ENCODE peak calls at places on chromosomes 6 and 20, in eight cellular contexts. D, Y, N, O, K, I, A and Z are unnamed samples.

GRCh38 chr6:71420693-71421328 is 132.2 kb downstream of the OGFRL1 start:
- DNase-seq in D (peak; percentile 96), O (peak; percentile 93), N (no peak), I (peak; percentile 13), K (peak; percentile 21), A (no peak), Y (no peak), Z (peak; percentile 77)

GRCh38 chr6:39625209-39625608 is 100.0 kb downstream of the KIF6 start:
- DNase-seq in N (no peak), A (no peak), O (no peak), I (no peak), Y (no peak), D (no peak), K (no peak), Z (no peak)

GRCh38 chr20:32971703-32972161 is 32.5 kb downstream of the SUN5 start:
- DNase-seq in N (no peak), Y (no peak), K (peak; percentile 54), A (no peak), D (no peak), I (no peak), O (peak; percentile 51), Z (no peak)

GRCh38 chr6:72746276-72746675 is 124.4 kb downstream of the KCNQ5 start:
- DNase-seq in N (no peak), A (no peak), K (no peak), O (no peak), Y (no peak), D (no peak), I (no peak), Z (no peak)

GRCh38 chr6:3052481-3053230 is 15.6 kb upstream of the RIPK1 start:
- DNase-seq in A (no peak), D (no peak), Y (no peak), I (no peak), K (no peak), N (no peak), O (no peak), Z (no peak)

GRCh38 chr6:157887892-157888291 is 64.8 kb downstream of the SNX9 start:
- DNase-seq in D (no peak), A (no peak), I (no peak), O (no peak), K (no peak), N (no peak), Y (no peak), Z (no peak)

GRCh38 chr20:50224553-50225255 is 34.1 kb downstream of the CEBPB start:
- DNase-seq in O (peak; percentile 48), A (no peak), I (no peak), K (no peak), D (peak; percentile 91), Y (no peak), N (no peak), Z (peak; percentile 89)

GRCh38 chr20:37803476-37804307 is 99.2 kb upstream of the VSTM2L start:
- DNase-seq in I (no peak), O (no peak), A (peak; percentile 24), N (no peak), K (no peak), D (no peak), Y (no peak), Z (no peak)

GRCh38 chr6:46954819-46955520 is 33.2 kb upstream of the ADGRF5 start:
- DNase-seq in O (no peak), Y (no peak), A (no peak), D (no peak), K (no peak), I (no peak), N (no peak), Z (no peak)

GRCh38 chr20:25286917-25287316 is 39.0 kb downstream of the PYGB start:
- DNase-seq in K (no peak), O (no peak), D (no peak), Y (no peak), I (no peak), N (no peak), A (no peak), Z (no peak)

GRCh38 chr6:111925296-111925695 is 52.0 kb upstream of the FYN start:
- DNase-seq in D (peak; percentile 74), A (no peak), K (peak; percentile 24), N (no peak), O (no peak), Y (no peak), I (no peak), Z (peak; percentile 60)

GRCh38 chr20:24535956-24536730 is 66.7 kb downstream of the SYNDIG1 start:
- DNase-seq in N (no peak), D (peak; percentile 27), I (no peak), A (no peak), O (no peak), Y (no peak), K (no peak), Z (no peak)

GRCh38 chr6:19838442-19839236 is 1.5 kb downstream of the ID4 start:
- DNase-seq in N (no peak), Y (no peak), K (no peak), A (no peak), I (no peak), D (no peak), O (peak; percentile 58), Z (no peak)

GRCh38 chr6:20680697-20681165 is 146.5 kb downstream of the CDKAL1 start:
- DNase-seq in K (no peak), D (no peak), N (no peak), I (no peak), O (peak; percentile 98), Y (no peak), A (no peak), Z (no peak)

GRCh38 chr6:139858444-139858843 is 484.0 kb upstream of the CITED2 start:
- DNase-seq in I (no peak), D (no peak), A (no peak), N (no peak), K (no peak), Y (no peak), O (no peak), Z (no peak)

GRCh38 chr6:138455746-138456392 is 43.4 kb downstream of the NHSL1 start:
- DNase-seq in O (peak; percentile 31), Y (no peak), K (peak; percentile 51), N (no peak), A (no peak), D (peak; percentile 18), I (no peak), Z (no peak)

GRCh38 chr6:147205690-147206600 is 1.7 kb downstream of the STXBP5 start:
- DNase-seq in K (no peak), O (peak; percentile 59), Y (no peak), N (no peak), I (no peak), D (no peak), A (no peak), Z (no peak)

GRCh38 chr6:47157063-47157462 is 114.9 kb upstream of the ADGRF1 start:
- DNase-seq in N (no peak), D (no peak), K (no peak), O (no peak), I (no peak), Y (no peak), A (no peak), Z (no peak)

GRCh38 chr6:152386131-152386530 is 251.0 kb downstream of the SYNE1 start:
- DNase-seq in I (no peak), D (no peak), N (no peak), Y (no peak), O (no peak), K (no peak), A (no peak), Z (no peak)

GRCh38 chr6:35318200-35318844 is 20.7 kb downstream of the DEF6 start:
- DNase-seq in Y (no peak), N (no peak), O (peak; percentile 81), D (peak; percentile 44), I (no peak), K (no peak), A (no peak), Z (no peak)

GRCh38 chr6:33073431-33073871 is at the start of gene HLA-DPA1:
- DNase-seq in A (peak; percentile 77), O (peak; percentile 81), N (no peak), K (peak; percentile 64), Y (no peak), D (peak; percentile 59), I (no peak), Z (no peak)

GRCh38 chr6:119344306-119344705 is 5.3 kb downstream of the MAN1A1 start:
- DNase-seq in A (no peak), O (no peak), Y (no peak), K (no peak), D (no peak), N (no peak), I (no peak), Z (no peak)

GRCh38 chr6:93584280-93584679 is 164.9 kb upstream of the EPHA7 start:
- DNase-seq in A (no peak), D (no peak), N (no peak), Y (no peak), O (no peak), K (no peak), I (no peak), Z (no peak)

GRCh38 chr6:160790028-160790792 is 88.2 kb downstream of the PLG start:
- DNase-seq in Y (no peak), K (no peak), I (no peak), N (no peak), O (no peak), A (no peak), D (no peak), Z (no peak)

GRCh38 chr6:16251706-16252105 is 13.3 kb downstream of the GMPR start:
- DNase-seq in D (no peak), A (no peak), I (no peak), Y (no peak), N (no peak), K (no peak), O (no peak), Z (no peak)

GRCh38 chr6:90421656-90422055 is 125.0 kb upstream of the BACH2 start:
- DNase-seq in O (peak; percentile 73), K (no peak), A (no peak), D (no peak), N (no peak), Y (no peak), I (no peak), Z (no peak)

GRCh38 chr6:112321882-112322508 is 25.1 kb upstream of the RFPL4B start:
- DNase-seq in A (no peak), I (no peak), O (no peak), K (no peak), N (no peak), D (no peak), Y (no peak), Z (no peak)

GRCh38 chr20:35568645-35569044 is 26.8 kb downstream of the ERGIC3 start:
- DNase-seq in D (no peak), I (no peak), Y (no peak), K (no peak), N (no peak), A (no peak), O (peak; percentile 37), Z (no peak)

GRCh38 chr20:37552415-37552814 is 24.7 kb upstream of the BLCAP start:
- DNase-seq in I (no peak), A (no peak), O (peak; percentile 27), Y (no peak), N (no peak), D (no peak), K (no peak), Z (no peak)

GRCh38 chr20:19995220-19995863 is 21.8 kb upstream of the NAA20 start:
- DNase-seq in N (no peak), D (no peak), O (peak; percentile 72), K (peak; percentile 42), I (no peak), A (peak; percentile 20), Y (no peak), Z (no peak)

GRCh38 chr20:2302369-2302768 is 6.6 kb downstream of the TGM3 start:
- DNase-seq in N (no peak), O (peak; percentile 49), I (no peak), D (no peak), A (no peak), K (no peak), Y (no peak), Z (no peak)

GRCh38 chr6:1070085-1070521 is 241.8 kb upstream of the FOXQ1 start:
- DNase-seq in I (no peak), Y (no peak), D (no peak), A (no peak), O (no peak), K (no peak), N (no peak), Z (no peak)